ENCODE peak calls at places on chromosomes 2 and 18, in eight cellular contexts. R is IMR-90, K is pancreas, Z is neural progenitor cell, U is thyroid gland, J is adipocyte, B is tibial nerve, S is BJ. F is an unnamed sample. For H3K36me3 and H3K27me3, the result is how much of the 10 kb centered on the place peaks cover.

GRCh38 chr2:163675389-163675788 is 60.4 kb downstream of the FIGN start:
- DNase-seq in R (no peak), K (no peak), Z (no peak), U (no peak), J (no peak), B (no peak), S (no peak), F (no peak)

GRCh38 chr18:79726721-79727120 is 47.1 kb downstream of the CTDP1 start:
- DNase-seq in R (no peak), K (no peak), Z (no peak), U (no peak), J (no peak), B (no peak), S (no peak), F (no peak)

GRCh38 chr2:10267551-10268465 is 34.9 kb upstream of the HPCAL1 start:
- DNase-seq in R (no peak), K (peak), Z (peak), U (peak), J (no peak), B (no peak), S (no peak), F (peak)

GRCh38 chr18:49582579-49582978 is 20.7 kb downstream of the LIPG start:
- DNase-seq in R (peak), K (no peak), Z (no peak), U (peak), J (peak), B (no peak), S (no peak), F (no peak)

GRCh38 chr18:58268849-58269248 is 224.8 kb downstream of the NEDD4L start:
- DNase-seq in R (peak), K (no peak), Z (no peak), U (peak), J (peak), B (no peak), S (no peak), F (no peak)

GRCh38 chr2:194166818-194167217 is 1490.2 kb upstream of the SLC39A10 start:
- DNase-seq in R (no peak), K (no peak), Z (peak), U (no peak), J (peak), B (no peak), S (no peak), F (no peak)

GRCh38 chr2:128665113-128665512 is 346.4 kb upstream of the HS6ST1 start:
- DNase-seq in R (no peak), K (no peak), Z (no peak), U (no peak), J (no peak), B (no peak), S (no peak), F (no peak)

GRCh38 chr2:197941715-197942114 is 137.3 kb downstream of the PLCL1 start:
- DNase-seq in R (no peak), K (no peak), Z (no peak), U (no peak), J (no peak), B (no peak), S (no peak), F (no peak)

GRCh38 chr2:108855194-108855593 is 68.6 kb downstream of the CCDC138 start:
- DNase-seq in R (peak), K (no peak), Z (no peak), U (no peak), J (peak), B (no peak), S (no peak), F (no peak)

GRCh38 chr2:32355976-32356734 is 668 bp upstream of the BIRC6 start:
- DNase-seq in R (no peak), K (no peak), Z (no peak), U (no peak), J (no peak), B (no peak), S (no peak), F (no peak)

GRCh38 chr2:213763963-213764362 is 479.7 kb downstream of the SPAG16 start:
- DNase-seq in R (no peak), K (no peak), Z (no peak), U (no peak), J (no peak), B (no peak), S (no peak), F (no peak)

GRCh38 chr2:39266906-39267434 is 23.2 kb upstream of the CDKL4 start:
- DNase-seq in R (peak), K (no peak), Z (no peak), U (no peak), J (no peak), B (no peak), S (no peak), F (no peak)

GRCh38 chr2:173715483-173715882 is 249.7 kb downstream of the SP3 start:
- DNase-seq in R (no peak), K (no peak), Z (no peak), U (no peak), J (no peak), B (no peak), S (no peak), F (no peak)

GRCh38 chr2:55923091-55923977 is at the start of gene EFEMP1:
- DNase-seq in R (peak), K (peak), Z (peak), U (peak), J (peak), B (peak), S (no peak), F (peak)

GRCh38 chr2:119049968-119050657 is 108.1 kb downstream of the MARCO start:
- DNase-seq in R (no peak), K (no peak), Z (peak), U (no peak), J (no peak), B (no peak), S (no peak), F (no peak)

GRCh38 chr2:213934560-213934959 is 476.3 kb upstream of the VWC2L start:
- DNase-seq in R (peak), K (no peak), Z (peak), U (no peak), J (peak), B (no peak), S (no peak), F (no peak)

GRCh38 chr2:45436456-45436855 is 174.6 kb downstream of the SRBD1 start:
- DNase-seq in R (no peak), K (no peak), Z (no peak), U (no peak), J (no peak), B (no peak), S (no peak), F (no peak)

GRCh38 chr2:160423141-160423540 is 70.5 kb downstream of the RBMS1 start:
- DNase-seq in R (no peak), K (no peak), Z (no peak), U (no peak), J (no peak), B (no peak), S (no peak), F (no peak)

GRCh38 chr18:73136134-73136533 is 268.3 kb upstream of the NETO1 start:
- DNase-seq in R (no peak), K (no peak), Z (peak), U (no peak), J (peak), B (no peak), S (no peak), F (no peak)

GRCh38 chr2:132779206-132779605 is 109.2 kb upstream of the LYPD1 start:
- DNase-seq in R (no peak), K (no peak), Z (no peak), U (no peak), J (no peak), B (no peak), S (no peak), F (no peak)

GRCh38 chr2:70565039-70565731 is 11.6 kb upstream of the TGFA start:
- DNase-seq in R (no peak), K (no peak), Z (peak), U (no peak), J (no peak), B (no peak), S (no peak), F (no peak)

GRCh38 chr2:98570356-98570755 is 38.0 kb downstream of the COA5 start:
- DNase-seq in R (no peak), K (no peak), Z (no peak), U (no peak), J (no peak), B (no peak), S (no peak), F (no peak)
- H3K36me3 ChIP-seq in R (under half), K (under half), Z (under half), U (under half), J (under half), B (half or more), S (under half), F (under half)

GRCh38 chr2:176072951-176073904 is 10.5 kb downstream of the EVX2 start:
- DNase-seq in R (no peak), K (no peak), Z (peak), U (no peak), J (no peak), B (no peak), S (no peak), F (peak)
- H3K27me3 ChIP-seq in R (half or more), K (half or more), Z (half or more), U (half or more), J (half or more), B (under half), S (under half), F (half or more)

DNA sequence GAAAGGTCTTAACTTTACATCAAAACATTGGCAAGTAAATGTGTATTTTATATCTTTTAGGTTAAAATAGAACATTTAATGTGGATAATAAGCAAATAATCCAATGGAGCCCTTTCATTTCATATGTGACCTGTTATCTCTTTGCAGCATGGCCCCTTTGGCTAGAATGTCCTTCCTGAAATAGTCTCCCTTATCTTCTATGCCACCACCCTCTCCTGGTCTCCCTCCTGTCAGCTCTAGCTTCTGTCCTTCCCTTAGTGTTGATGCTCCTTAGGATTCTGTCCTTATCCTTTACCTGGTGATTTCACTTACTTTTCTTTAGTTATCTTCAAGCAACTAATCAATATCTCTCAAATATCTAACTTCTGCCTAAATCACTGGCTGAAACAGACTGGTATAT is 87.1 kb upstream of the TFCP2L1 start:
- DNase-seq in R (no peak), K (no peak), Z (no peak), U (no peak), J (no peak), B (no peak), S (no peak), F (no peak)
- H3K36me3 ChIP-seq in R (under half), K (under half), Z (under half), U (under half), J (half or more), B (half or more), S (under half), F (under half)

GRCh38 chr2:164737612-164738081 is 104.0 kb downstream of the COBLL1 start:
- DNase-seq in R (peak), K (peak), Z (peak), U (peak), J (peak), B (peak), S (no peak), F (peak)
- H3K27me3 ChIP-seq in R (under half), K (under half), Z (under half), U (under half), J (under half), B (under half), S (under half), F (under half)

F was measured in H7.